ENCODE peak calls at places on chromosomes 12 and 14, in eight cellular contexts. One of them, this sample, is unnamed.

GRCh38 chr12:87425942-87426554 is 603.2 kb downstream of the C12orf50 start:
- DNase-seq in NCI-H526: no peak
- DNase-seq in WTC11: no peak
- DNase-seq in A549: peak
- DNase-seq in fibroblast of mammary gland: peak
- DNase-seq in GM04504: no peak
- DNase-seq in astrocyte of the spinal cord: peak
- DNase-seq in HEK293T: no peak
- DNase-seq in this sample: no peak

GRCh38 chr14:55705651-55706340 is 125.8 kb downstream of the KTN1 start:
- DNase-seq in NCI-H526: peak
- DNase-seq in WTC11: no peak
- DNase-seq in A549: peak
- DNase-seq in fibroblast of mammary gland: no peak
- DNase-seq in GM04504: no peak
- DNase-seq in astrocyte of the spinal cord: no peak
- DNase-seq in HEK293T: no peak
- DNase-seq in this sample: peak

GRCh38 chr12:85673921-85674420 is 162.2 kb downstream of the RASSF9 start:
- DNase-seq in NCI-H526: no peak
- DNase-seq in WTC11: no peak
- DNase-seq in A549: no peak
- DNase-seq in fibroblast of mammary gland: no peak
- DNase-seq in GM04504: no peak
- DNase-seq in astrocyte of the spinal cord: no peak
- DNase-seq in HEK293T: no peak
- DNase-seq in this sample: no peak

GRCh38 chr12:2240984-2241383 is 188.2 kb downstream of the CACNA1C start:
- DNase-seq in NCI-H526: no peak
- DNase-seq in WTC11: no peak
- DNase-seq in A549: no peak
- DNase-seq in fibroblast of mammary gland: no peak
- DNase-seq in GM04504: no peak
- DNase-seq in astrocyte of the spinal cord: no peak
- DNase-seq in HEK293T: no peak
- DNase-seq in this sample: peak

GRCh38 chr14:46580941-46581671 is 70.5 kb downstream of the RPL10L start:
- DNase-seq in NCI-H526: peak
- DNase-seq in WTC11: peak
- DNase-seq in A549: peak
- DNase-seq in fibroblast of mammary gland: peak
- DNase-seq in GM04504: no peak
- DNase-seq in astrocyte of the spinal cord: peak
- DNase-seq in HEK293T: peak
- DNase-seq in this sample: peak

GRCh38 chr14:92589213-92589852 is 75.8 kb downstream of the RIN3 start:
- DNase-seq in NCI-H526: peak
- DNase-seq in WTC11: no peak
- DNase-seq in A549: peak
- DNase-seq in fibroblast of mammary gland: peak
- DNase-seq in GM04504: no peak
- DNase-seq in astrocyte of the spinal cord: no peak
- DNase-seq in HEK293T: no peak
- DNase-seq in this sample: peak

GRCh38 chr12:96400631-96401060 is 407 bp upstream of the CDK17 start:
- DNase-seq in NCI-H526: peak
- DNase-seq in WTC11: no peak
- DNase-seq in A549: peak
- DNase-seq in fibroblast of mammary gland: peak
- DNase-seq in GM04504: no peak
- DNase-seq in astrocyte of the spinal cord: peak
- DNase-seq in HEK293T: no peak
- DNase-seq in this sample: peak

GRCh38 chr14:83566567-83566966 is 1963.4 kb upstream of the FLRT2 start:
- DNase-seq in NCI-H526: no peak
- DNase-seq in WTC11: no peak
- DNase-seq in A549: no peak
- DNase-seq in fibroblast of mammary gland: no peak
- DNase-seq in GM04504: no peak
- DNase-seq in astrocyte of the spinal cord: no peak
- DNase-seq in HEK293T: no peak
- DNase-seq in this sample: no peak

This sample was measured in NCI-H82.